ENCODE peak calls at places on chromosomes 12 and 14, in six cellular contexts. O is A549, Q is HepG2, D is HFF-Myc, C is fibroblast of the aortic adventitia, Y is RWPE1. Z is an unnamed sample.
A peak's percentile ranks its signal among the peaks of the same experiment; 100 is the strongest.

GRCh38 chr12:127245009-127245408 is 1022.0 kb upstream of the TMEM132C start:
- DNase-seq in Q (no peak), O (no peak), C (peak; percentile 48), Y (no peak), D (no peak), Z (no peak)

GRCh38 chr12:51814311-51815088 is 34.0 kb downstream of the FIGNL2 start:
- DNase-seq in Y (peak; percentile 56), C (peak; percentile 67), Q (peak; percentile 62), D (peak; percentile 27), O (peak; percentile 86), Z (peak; percentile 85)

GRCh38 chr12:124236651-124237050 is 58.2 kb upstream of the RFLNA start:
- DNase-seq in Y (peak; percentile 38), O (no peak), D (no peak), Q (no peak), C (peak; percentile 75), Z (no peak)

GRCh38 chr12:74552201-74552600 is 14.6 kb downstream of the ATXN7L3B start:
- DNase-seq in Y (no peak), C (no peak), Q (no peak), O (no peak), D (no peak), Z (no peak)

GRCh38 chr12:120261951-120262851 is 3.3 kb downstream of the PXN start:
- DNase-seq in D (no peak), Q (no peak), C (no peak), Y (peak; percentile 95), O (peak; percentile 62), Z (no peak)

GRCh38 chr14:85531141-85531593 is 1.2 kb downstream of the FLRT2 start:
- DNase-seq in Y (peak; percentile 19), O (peak; percentile 15), Q (no peak), C (peak; percentile 80), D (no peak), Z (peak; percentile 50)

GRCh38 chr14:22689186-22689585 is 45.0 kb upstream of the OR6J1 start:
- DNase-seq in Y (peak; percentile 83), O (no peak), Q (peak; percentile 91), D (peak; percentile 71), C (peak; percentile 98), Z (no peak)

GRCh38 chr12:56157201-56158028 is 744 bp upstream of the MYL6 start:
- DNase-seq in Q (peak; percentile 92), Y (peak; percentile 81), O (peak; percentile 94), D (peak; percentile 73), C (peak; percentile 86), Z (peak; percentile 73)

GRCh38 chr14:103539056-103539825 is 10.2 kb downstream of the TRMT61A start:
- DNase-seq in O (no peak), D (no peak), Y (no peak), C (no peak), Q (no peak), Z (no peak)

GRCh38 chr12:104215638-104216297 is at the start of gene TXNRD1:
- DNase-seq in Q (peak; percentile 30), Y (peak; percentile 72), O (peak; percentile 93), C (peak; percentile 73), D (no peak), Z (peak; percentile 90)

GRCh38 chr14:99055816-99056215 is 216.2 kb downstream of the BCL11B start:
- DNase-seq in C (no peak), Q (no peak), D (no peak), O (no peak), Y (no peak), Z (no peak)

GRCh38 chr12:129909051-129910020 is 5.5 kb upstream of the TMEM132D start:
- DNase-seq in O (no peak), Y (no peak), Q (no peak), C (no peak), D (no peak), Z (no peak)

GRCh38 chr12:129911437-129912049 is 7.7 kb upstream of the TMEM132D start:
- DNase-seq in C (no peak), O (peak; percentile 43), D (no peak), Y (peak; percentile 48), Q (peak; percentile 30), Z (peak; percentile 71)
- TF ChIP-seq CTCF in C (no peak), O (peak; percentile 55), D (peak; percentile 36), Y (peak; percentile 19), Q (peak; percentile 90), Z (peak; percentile 95)

GRCh38 chr14:68924392-68925158 is 54.5 kb downstream of the ACTN1 start:
- DNase-seq in D (no peak), Y (peak; percentile 14), O (no peak), C (no peak), Q (peak; percentile 80), Z (no peak)

GRCh38 chr14:68927089-68927488 is 52.0 kb downstream of the ACTN1 start:
- DNase-seq in C (no peak), O (no peak), D (no peak), Q (no peak), Y (no peak), Z (no peak)

GRCh38 chr14:68927956-68928675 is 51.0 kb downstream of the ACTN1 start:
- DNase-seq in Q (no peak), Y (no peak), D (no peak), C (no peak), O (no peak), Z (peak; percentile 55)

GRCh38 chr14:68925373-68925772 is 53.7 kb downstream of the ACTN1 start:
- DNase-seq in D (no peak), C (no peak), Q (no peak), Y (no peak), O (no peak), Z (no peak)

GRCh38 chr14:68926236-68926635 is 52.9 kb downstream of the ACTN1 start:
- DNase-seq in C (no peak), O (no peak), Y (peak; percentile 13), Q (no peak), D (no peak), Z (no peak)
- TF ChIP-seq CTCF in C (peak; percentile 30), O (peak; percentile 23), Y (no peak), Q (peak; percentile 47), D (peak; percentile 53), Z (no peak)

DNA sequence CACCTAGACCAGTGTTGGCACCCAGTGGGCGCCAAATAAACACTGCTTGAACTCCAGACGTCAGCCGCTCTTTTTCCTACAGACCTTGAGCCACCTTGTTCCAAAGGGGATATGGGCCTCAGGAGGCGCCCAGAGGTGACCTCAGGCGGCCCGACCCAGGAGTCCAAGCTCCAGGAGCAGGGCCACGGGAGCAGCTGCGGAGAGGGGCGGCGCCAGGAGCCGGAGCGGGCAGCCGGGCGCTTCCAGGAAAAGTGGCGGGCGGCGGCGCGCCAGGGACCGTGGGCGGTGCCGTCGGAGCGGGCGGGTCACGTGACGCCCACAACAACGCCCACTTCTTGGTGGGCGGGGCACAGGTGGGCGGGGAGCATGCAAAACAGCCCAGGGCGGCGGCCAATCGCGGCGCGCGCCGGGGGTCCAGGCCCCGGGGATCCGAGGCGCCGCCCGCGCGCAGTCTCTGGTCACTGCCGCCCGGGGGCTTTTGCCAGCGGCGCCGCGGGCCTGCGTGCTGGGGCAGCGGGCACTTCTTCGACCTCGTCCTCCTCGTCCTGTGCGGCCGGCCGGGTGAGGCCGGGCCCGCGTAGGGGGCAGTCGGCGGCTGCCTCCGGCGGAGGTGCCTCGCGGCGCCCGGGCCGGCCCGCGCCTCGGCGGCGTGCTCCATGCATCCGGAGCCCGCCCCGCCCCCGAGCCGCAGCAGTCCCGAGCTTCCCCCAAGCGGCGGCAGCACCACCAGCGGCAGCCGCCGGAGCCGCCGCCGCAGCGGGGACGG is at the start of gene ORAI1:
- DNase-seq in Q (peak; percentile 81), C (peak; percentile 87), O (peak; percentile 80), D (peak; percentile 58), Y (peak; percentile 95), Z (peak; percentile 98)
- TF ChIP-seq CTCF in Q (no peak), C (peak; percentile 10), O (peak; percentile 22), D (no peak), Y (no peak), Z (no peak)

GRCh38 chr14:63578300-63578699 is 35.1 kb upstream of the PPP2R5E start:
- DNase-seq in Q (no peak), C (no peak), Y (peak; percentile 8), D (no peak), O (no peak), Z (no peak)

DNA sequence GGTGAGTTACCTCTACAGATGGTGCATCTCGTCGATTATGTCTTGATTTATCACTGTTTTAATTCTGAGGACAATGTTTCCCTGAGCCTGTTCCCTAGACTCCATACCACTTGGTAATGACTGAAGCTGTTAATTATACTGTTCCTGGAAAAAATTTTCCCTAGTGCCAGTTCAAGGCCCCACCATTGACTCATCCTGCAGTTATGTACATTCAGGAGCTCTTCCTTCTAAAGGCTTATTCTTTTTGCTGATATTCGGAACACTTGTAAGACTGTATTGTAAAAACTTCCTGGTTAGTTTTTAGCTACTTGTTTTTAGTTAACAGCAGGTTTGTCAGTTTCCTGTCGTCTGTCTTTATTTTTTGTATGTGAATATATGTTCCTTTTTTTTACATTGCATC is 30.4 kb upstream of the PPP2R5E start:
- DNase-seq in D (no peak), C (no peak), Y (peak; percentile 12), O (no peak), Q (no peak), Z (no peak)
- TF ChIP-seq CTCF in D (no peak), C (no peak), Y (no peak), O (no peak), Q (no peak), Z (no peak)

Z was measured in nephron progenitor cell.